ENCODE peak calls at places on chromosomes 16 and 17, in four cellular contexts. M is heart left ventricle, C is D721Med, N is NCI-H460. Z is an unnamed sample.

GRCh38 chr17:70144260-70144846 is 25.0 kb upstream of the KCNJ2 start:
- DNase-seq in M (no peak), N (no peak), C (no peak), Z (peak)

GRCh38 chr17:4195306-4195705 is 52.3 kb downstream of the CYB5D2 start:
- DNase-seq in N (no peak), M (no peak), C (no peak), Z (no peak)

GRCh38 chr17:41610965-41611640 is 1.5 kb downstream of the KRT16 start:
- DNase-seq in C (no peak), M (peak), N (no peak), Z (no peak)

GRCh38 chr17:32876414-32877163 is at the start of gene MYO1D:
- DNase-seq in M (no peak), N (no peak), C (no peak), Z (peak)

GRCh38 chr17:43940630-43941029 is 1.6 kb downstream of the PPY start:
- DNase-seq in N (peak), M (no peak), C (no peak), Z (peak)

GRCh38 chr17:4806770-4807533 is at the start of gene PLD2:
- DNase-seq in N (peak), C (peak), M (peak), Z (peak)

GRCh38 chr17:42183741-42184711 is 1.2 kb downstream of the HCRT start:
- DNase-seq in C (peak), N (peak), M (peak), Z (peak)

GRCh38 chr17:66087073-66087472 is 104.9 kb downstream of the CEP112 start:
- DNase-seq in N (no peak), M (no peak), C (no peak), Z (no peak)

GRCh38 chr17:27975146-27976011 is 67.1 kb upstream of the NLK start:
- DNase-seq in M (no peak), C (no peak), N (no peak), Z (no peak)

GRCh38 chr17:28970879-28971278 is 19.6 kb upstream of the PHF12 start:
- DNase-seq in C (no peak), N (no peak), M (no peak), Z (no peak)

GRCh38 chr16:4159726-4160125 is 43.5 kb upstream of the ADCY9 start:
- DNase-seq in N (no peak), C (no peak), M (peak), Z (no peak)

GRCh38 chr17:5832886-5833285 is 237.3 kb upstream of the WSCD1 start:
- DNase-seq in N (no peak), C (no peak), M (no peak), Z (peak)